ENCODE peak calls at places on chromosomes 16 and 17, in eight cellular contexts. W is GM10248; X is GM12865; T is Caki2; E is CD8-positive, alpha-beta T cell; Z is NCI-H2081; U is stimulated activated CD4-positive, alpha-beta T cell treated with anti-CD3 and anti-CD28 coated beads, Interleukin-4, amount 100 ng/mL, for 24 hours; S is Right ventricle myocardium superior. C is an unnamed sample.
A peak's percentile ranks its signal among the peaks of the same experiment; 100 is the strongest.

GRCh38 chr16:86806838-86807351 is 228.5 kb downstream of the FOXL1 start:
- DNase-seq in W (no peak), X (no peak), T (no peak), E (no peak), Z (no peak), U (no peak), S (no peak), C (no peak)

GRCh38 chr17:68288375-68288774 is 2.6 kb downstream of the SLC16A6 start:
- DNase-seq in W (peak; percentile 67), X (peak; percentile 81), T (no peak), E (no peak), Z (no peak), U (no peak), S (no peak), C (no peak)

GRCh38 chr16:89096042-89096717 is 2.5 kb downstream of the ACSF3 start:
- DNase-seq in W (no peak), X (no peak), T (no peak), E (no peak), Z (no peak), U (no peak), S (no peak), C (no peak)

GRCh38 chr17:28726396-28726911 is 421 bp upstream of the TLCD1 start:
- DNase-seq in W (peak; percentile 64), X (peak; percentile 80), T (peak; percentile 86), E (peak; percentile 49), Z (peak; percentile 50), U (peak; percentile 79), S (no peak), C (peak; percentile 70)

GRCh38 chr16:70577256-70577698 is 53.7 kb downstream of the SF3B3 start:
- DNase-seq in W (no peak), X (no peak), T (peak; percentile 37), E (no peak), Z (no peak), U (peak; percentile 15), S (peak; percentile 40), C (no peak)

GRCh38 chr16:22001591-22001990 is 675 bp upstream of the PDZD9 start:
- DNase-seq in W (no peak), X (no peak), T (no peak), E (no peak), Z (no peak), U (no peak), S (no peak), C (no peak)

GRCh38 chr17:68394608-68395331 is 62.5 kb downstream of the WIPI1 start:
- DNase-seq in W (no peak), X (no peak), T (no peak), E (no peak), Z (no peak), U (no peak), S (no peak), C (no peak)

GRCh38 chr17:68424188-68424587 is 33.1 kb downstream of the WIPI1 start:
- DNase-seq in W (no peak), X (no peak), T (no peak), E (no peak), Z (no peak), U (no peak), S (no peak), C (no peak)

GRCh38 chr17:66676421-66676820 is 158.5 kb upstream of the CACNG5 start:
- DNase-seq in W (no peak), X (no peak), T (peak; percentile 71), E (no peak), Z (no peak), U (no peak), S (no peak), C (no peak)

GRCh38 chr16:10902999-10903398 is 26.0 kb downstream of the CIITA start:
- DNase-seq in W (no peak), X (no peak), T (no peak), E (no peak), Z (no peak), U (no peak), S (no peak), C (no peak)